ENCODE peak calls at places on chromosome 7, in six cellular contexts. E is osteocyte, U is GM12864, Q is tibial nerve, Y is upper lobe of right lung, M is HFF-Myc. A is an unnamed sample.

GRCh38 chr7:154503962-154504550 is 451.9 kb downstream of the DPP6 start:
- DNase-seq in E (no peak), U (no peak), Q (no peak), Y (no peak), M (peak), A (no peak)

GRCh38 chr7:70752794-70753241 is 379.1 kb upstream of the GALNT17 start:
- DNase-seq in E (no peak), U (no peak), Q (no peak), Y (no peak), M (peak), A (no peak)

GRCh38 chr7:102425639-102426267 is 7.6 kb upstream of the ORAI2 start:
- DNase-seq in E (no peak), U (peak), Q (no peak), Y (peak), M (no peak), A (peak)

GRCh38 chr7:101707587-101707986 is 78.5 kb upstream of the MYL10 start:
- DNase-seq in E (no peak), U (no peak), Q (no peak), Y (no peak), M (no peak), A (no peak)

GRCh38 chr7:106111671-106112117 is 418 bp downstream of the SYPL1 start:
- DNase-seq in E (peak), U (no peak), Q (peak), Y (peak), M (no peak), A (no peak)

GRCh38 chr7:103094102-103094501 is 19.2 kb downstream of the ARMC10 start:
- DNase-seq in E (no peak), U (no peak), Q (no peak), Y (no peak), M (no peak), A (no peak)

GRCh38 chr7:50610521-50611277 is 45.5 kb upstream of the DDC start:
- DNase-seq in E (no peak), U (no peak), Q (no peak), Y (no peak), M (peak), A (peak)

GRCh38 chr7:132185150-132185549 is 391.1 kb downstream of the PLXNA4 start:
- DNase-seq in E (no peak), U (no peak), Q (no peak), Y (no peak), M (no peak), A (no peak)

GRCh38 chr7:117673367-117673766 is 193.5 kb downstream of the CFTR start:
- DNase-seq in E (no peak), U (no peak), Q (no peak), Y (peak), M (no peak), A (no peak)

GRCh38 chr7:117672433-117672832 is 192.6 kb downstream of the CFTR start:
- DNase-seq in E (no peak), U (no peak), Q (no peak), Y (no peak), M (no peak), A (no peak)

GRCh38 chr7:117666689-117667088 is 186.9 kb downstream of the CFTR start:
- DNase-seq in E (no peak), U (no peak), Q (no peak), Y (no peak), M (no peak), A (no peak)

GRCh38 chr7:117667456-117667855 is 187.6 kb downstream of the CFTR start:
- DNase-seq in E (no peak), U (no peak), Q (no peak), Y (no peak), M (no peak), A (no peak)

GRCh38 chr7:117669818-117670217 is 190.0 kb downstream of the CFTR start:
- DNase-seq in E (no peak), U (no peak), Q (no peak), Y (no peak), M (no peak), A (no peak)
- TF ChIP-seq CTCF in E (peak), U (peak), Q (no peak), Y (no peak), M (no peak), A (no peak)

GRCh38 chr7:129457101-129457500 is 22.9 kb downstream of the STRIP2 start:
- DNase-seq in E (no peak), U (no peak), Q (no peak), Y (no peak), M (no peak), A (no peak)
- TF ChIP-seq CTCF in E (no peak), U (no peak), Q (no peak), Y (no peak), M (no peak), A (no peak)

DNA sequence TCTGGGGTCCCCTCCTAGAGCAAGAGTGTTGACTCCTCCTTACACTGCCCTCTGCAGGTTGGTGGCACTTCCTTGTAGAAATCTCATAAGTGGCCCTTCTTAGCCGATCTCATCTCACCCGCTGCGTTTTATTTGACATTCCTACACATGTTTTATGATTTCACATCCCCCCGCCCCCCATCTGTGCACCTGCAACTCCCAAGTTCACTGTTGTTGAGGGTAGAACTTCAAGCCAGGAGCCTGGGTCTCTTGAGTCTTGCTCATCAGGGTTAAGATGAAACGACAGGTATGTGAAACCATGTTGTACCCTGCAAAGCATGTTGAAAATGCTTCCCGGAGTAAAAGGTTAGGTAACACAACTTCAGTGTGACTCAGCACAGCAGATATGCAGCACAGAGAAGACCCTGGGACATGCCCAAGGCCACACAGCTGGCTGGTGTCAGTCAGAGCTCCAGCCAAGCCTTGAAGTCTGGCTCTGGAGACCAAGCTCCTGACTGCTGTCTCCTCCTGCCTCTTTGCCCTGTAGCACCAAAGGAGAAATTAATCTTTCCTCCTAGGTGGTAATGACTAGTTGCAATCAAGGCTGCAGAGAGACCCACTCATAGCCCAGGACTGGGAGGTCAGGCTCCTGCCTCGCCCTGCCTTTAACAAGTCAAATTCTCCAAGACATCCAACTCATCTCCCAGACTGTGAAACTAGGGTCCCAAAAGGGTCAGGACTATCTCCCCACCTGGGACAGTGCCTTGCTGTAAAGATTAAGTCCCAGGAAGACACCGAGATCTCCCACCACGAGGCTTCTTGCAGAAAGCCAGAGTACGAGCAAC is 171.0 kb downstream of the PRKAG2 start:
- DNase-seq in E (no peak), U (no peak), Q (no peak), Y (no peak), M (no peak), A (no peak)
- TF ChIP-seq CTCF in E (peak), U (peak), Q (no peak), Y (peak), M (peak), A (no peak)

DNA sequence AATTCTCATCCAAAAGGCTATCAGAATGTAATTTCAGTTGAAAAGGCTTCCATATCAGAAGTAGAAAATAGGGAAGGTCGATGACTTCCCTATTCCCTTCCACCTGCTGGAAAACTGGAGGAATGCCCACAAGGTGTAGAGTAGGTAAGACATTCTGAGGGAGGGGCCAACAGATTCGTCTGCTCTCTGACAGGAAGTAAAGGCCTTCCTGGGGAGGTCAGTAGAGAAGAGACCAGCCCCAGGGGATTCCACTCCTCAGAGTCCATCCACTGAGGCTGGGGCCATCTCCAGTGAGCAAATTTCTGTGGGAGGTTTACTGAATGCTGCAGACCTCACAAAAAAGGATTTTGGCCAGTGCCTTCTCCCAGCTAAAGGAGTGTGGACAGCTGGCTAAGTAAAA is 19.5 kb downstream of the NPSR1 start:
- DNase-seq in E (no peak), U (no peak), Q (no peak), Y (no peak), M (no peak), A (no peak)
- TF ChIP-seq CTCF in E (no peak), U (no peak), Q (no peak), Y (no peak), M (no peak), A (no peak)

DNA sequence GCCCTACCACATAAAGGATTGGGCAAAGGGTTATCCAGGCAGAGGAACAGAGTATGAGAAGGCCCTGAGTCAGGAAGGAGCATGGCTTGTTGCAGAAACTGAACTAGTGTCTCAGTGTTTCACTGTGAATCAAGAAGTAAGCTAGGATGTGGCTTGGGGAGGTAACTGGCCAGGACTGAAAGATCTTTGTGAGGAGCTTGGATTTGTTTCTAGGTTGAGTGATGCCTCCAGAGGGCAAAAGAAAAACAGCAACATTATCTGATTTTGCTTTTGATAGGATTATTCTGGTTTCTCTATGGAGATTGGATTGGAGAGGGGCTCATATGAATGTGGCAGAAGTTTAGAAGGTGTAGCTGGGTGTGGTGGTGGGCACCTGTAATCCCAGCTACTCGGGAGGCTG is 137.9 kb upstream of the HDAC9 start:
- DNase-seq in E (no peak), U (no peak), Q (no peak), Y (no peak), M (peak), A (no peak)
- TF ChIP-seq CTCF in E (peak), U (peak), Q (no peak), Y (peak), M (peak), A (no peak)

GRCh38 chr7:29609162-29610030 is 45.8 kb downstream of the PRR15 start:
- DNase-seq in E (no peak), U (no peak), Q (no peak), Y (no peak), M (no peak), A (no peak)
- TF ChIP-seq CTCF in E (peak), U (peak), Q (peak), Y (peak), M (peak), A (peak)

DNA sequence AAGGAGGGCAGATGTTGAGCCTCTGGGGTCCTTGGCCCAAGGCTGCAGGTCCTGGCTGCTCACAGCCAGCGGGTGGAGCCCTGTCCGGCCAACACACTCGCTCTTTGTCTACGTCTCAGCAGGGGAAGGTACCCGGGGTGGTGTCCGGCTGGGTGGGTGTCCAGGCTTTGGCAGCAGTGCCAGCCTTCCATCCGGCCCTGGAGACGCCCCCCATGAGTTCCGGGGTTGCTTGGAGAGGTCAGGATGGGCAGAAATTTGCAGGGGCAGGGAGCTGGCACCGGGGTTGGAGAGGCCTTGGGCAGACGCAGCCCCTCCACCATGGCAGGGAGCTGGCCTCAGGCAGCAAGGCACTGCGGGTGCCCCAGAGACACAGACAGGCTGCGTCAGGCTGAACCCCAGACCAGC is 42.2 kb upstream of the ELN start:
- DNase-seq in E (no peak), U (no peak), Q (no peak), Y (no peak), M (no peak), A (no peak)
- TF ChIP-seq CTCF in E (no peak), U (no peak), Q (no peak), Y (no peak), M (no peak), A (no peak)

DNA sequence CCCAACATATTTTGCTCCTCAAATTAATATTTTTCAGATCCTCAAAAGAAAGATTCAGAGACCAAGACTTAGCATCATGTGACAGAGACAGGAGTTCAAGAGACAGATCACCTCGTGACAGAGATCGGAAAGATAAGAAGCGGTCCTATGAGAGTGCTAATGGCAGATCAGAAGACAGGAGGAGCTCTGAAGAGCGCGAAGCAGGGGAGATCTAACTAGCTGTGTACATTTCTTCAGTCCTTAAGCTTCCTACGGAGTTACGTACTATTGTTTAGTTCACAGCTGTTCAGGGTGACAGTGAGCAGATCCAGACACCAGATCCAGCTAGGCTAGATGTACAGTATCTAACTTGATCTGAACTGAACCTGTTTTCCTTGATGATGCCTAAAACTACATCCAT is 61.3 kb downstream of the KLRG2 start:
- DNase-seq in E (no peak), U (no peak), Q (no peak), Y (no peak), M (no peak), A (no peak)
- TF ChIP-seq CTCF in E (no peak), U (no peak), Q (no peak), Y (no peak), M (no peak), A (no peak)

GRCh38 chr7:128785738-128786137 is 6.0 kb upstream of the CCDC136 start:
- DNase-seq in E (no peak), U (no peak), Q (no peak), Y (no peak), M (no peak), A (no peak)

GRCh38 chr7:128781126-128781525 is 5.5 kb upstream of the OPN1SW start:
- DNase-seq in E (no peak), U (no peak), Q (no peak), Y (no peak), M (no peak), A (no peak)

GRCh38 chr7:128778946-128779345 is 3.4 kb upstream of the OPN1SW start:
- DNase-seq in E (no peak), U (no peak), Q (no peak), Y (no peak), M (no peak), A (no peak)

GRCh38 chr7:128781851-128782250 is 6.3 kb upstream of the OPN1SW start:
- DNase-seq in E (no peak), U (no peak), Q (no peak), Y (no peak), M (no peak), A (no peak)

DNA sequence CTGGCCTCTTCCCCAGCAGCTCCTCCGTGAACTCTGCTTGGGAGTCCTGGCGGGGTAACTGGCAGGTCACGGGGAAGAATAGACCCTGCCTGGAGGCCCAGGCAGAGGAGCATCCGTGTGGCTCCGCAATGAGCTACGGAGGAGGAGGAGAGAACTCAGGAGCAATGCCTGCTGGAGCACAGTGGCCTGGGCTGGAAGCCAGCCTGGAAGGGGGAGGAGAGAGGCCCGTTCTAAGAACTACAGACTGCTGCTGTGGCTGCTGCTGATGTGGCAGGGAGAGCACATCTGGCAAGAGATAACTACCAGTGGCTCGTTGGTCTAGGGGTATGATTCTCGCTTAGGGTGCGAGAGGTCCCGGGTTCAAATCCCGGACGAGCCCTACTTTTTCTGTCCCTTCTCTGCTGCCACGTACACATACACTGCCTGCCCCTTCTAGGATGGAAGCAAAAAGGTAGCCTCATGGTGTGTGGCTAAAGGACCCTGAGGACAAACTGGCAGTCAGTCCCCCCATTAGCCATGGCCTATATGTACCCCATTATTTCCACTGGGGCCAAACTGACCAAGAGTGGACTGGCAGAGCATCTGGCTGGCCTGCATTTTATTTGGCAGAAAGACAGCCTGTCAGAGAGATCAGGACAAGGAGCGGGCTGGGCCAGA is 7.7 kb upstream of the OPN1SW start:
- DNase-seq in E (no peak), U (no peak), Q (peak), Y (no peak), M (peak), A (no peak)
- TF ChIP-seq CTCF in E (no peak), U (no peak), Q (no peak), Y (no peak), M (no peak), A (no peak)

GRCh38 chr7:134440476-134440875 is 18.4 kb downstream of the AKR1B1 start:
- DNase-seq in E (no peak), U (no peak), Q (no peak), Y (no peak), M (no peak), A (no peak)

GRCh38 chr7:134441264-134441663 is 17.6 kb downstream of the AKR1B1 start:
- DNase-seq in E (no peak), U (no peak), Q (no peak), Y (no peak), M (no peak), A (no peak)

GRCh38 chr7:134442441-134443220 is 16.3 kb downstream of the AKR1B1 start:
- DNase-seq in E (peak), U (no peak), Q (no peak), Y (no peak), M (no peak), A (no peak)

GRCh38 chr7:134438946-134439345 is 20.0 kb downstream of the AKR1B1 start:
- DNase-seq in E (no peak), U (no peak), Q (no peak), Y (no peak), M (no peak), A (no peak)

GRCh38 chr7:134440067-134440466 is 18.8 kb downstream of the AKR1B1 start:
- DNase-seq in E (no peak), U (no peak), Q (no peak), Y (no peak), M (no peak), A (no peak)
- TF ChIP-seq CTCF in E (no peak), U (no peak), Q (no peak), Y (no peak), M (no peak), A (no peak)

A was measured in natural killer cell.